ENCODE peak calls at places on chromosomes 1 and 21, in ten cellular contexts. P is stimulated activated CD4-positive, alpha-beta T cell treated with anti-CD3 and anti-CD28 coated beads, Interleukin-15, amount 100 ng/mL, for 1 hour; S is effector memory CD4-positive, alpha-beta T cell; C is activated CD8-positive, alpha-beta memory T cell treated with anti-CD3 and anti-CD28 coated beads for 4 hours; T is NCI-H1048; D is A172; I is head of caudate nucleus; A is stimulated activated naive CD8-positive, alpha-beta T cell treated with anti-CD3 and anti-CD28 coated beads, Interleukin-15, amount 100 ng/mL, for 72 hours; B is activated naive CD8-positive, alpha-beta T cell treated with anti-CD3 and anti-CD28 coated beads, Interleukin-2, amount 50 U/mL, for 24 hours; F is AG09319. W is an unnamed sample.

GRCh38 chr1:23869818-23870217 is 1.7 kb upstream of the FUCA1 start:
- DNase-seq in C (no peak), A (no peak), F (no peak), P (no peak), I (no peak), S (no peak), D (no peak), B (no peak), T (no peak), W (no peak)

GRCh38 chr1:177800386-177801058 is 169.3 kb downstream of the SEC16B start:
- DNase-seq in T (no peak), F (peak), I (no peak), B (no peak), S (no peak), P (no peak), D (peak), C (no peak), A (no peak), W (no peak)

GRCh38 chr1:205183676-205184335 is 27.7 kb downstream of the DSTYK start:
- DNase-seq in D (no peak), I (no peak), T (no peak), C (no peak), A (no peak), S (no peak), B (no peak), P (no peak), F (no peak), W (no peak)

GRCh38 chr1:111738436-111739221 is 566 bp downstream of the INKA2 start:
- DNase-seq in I (peak), C (no peak), A (peak), T (peak), P (peak), F (no peak), S (peak), D (peak), B (peak), W (no peak)

GRCh38 chr1:86537928-86538695 is 8.8 kb upstream of the CLCA4 start:
- DNase-seq in I (no peak), P (no peak), B (no peak), S (no peak), A (no peak), T (no peak), F (no peak), D (no peak), C (no peak), W (no peak)

GRCh38 chr1:6011161-6011945 is 19.1 kb upstream of the NPHP4 start:
- DNase-seq in F (no peak), T (no peak), S (no peak), C (no peak), A (no peak), D (no peak), I (no peak), P (no peak), B (no peak), W (no peak)

GRCh38 chr1:32902535-32902920 is 1.3 kb upstream of the TMEM54 start:
- DNase-seq in A (no peak), C (no peak), T (no peak), D (no peak), F (no peak), P (no peak), I (no peak), B (no peak), S (no peak), W (no peak)

GRCh38 chr1:12369258-12369657 is 139.4 kb downstream of the VPS13D start:
- DNase-seq in F (no peak), S (no peak), T (no peak), A (no peak), D (no peak), I (no peak), B (no peak), C (no peak), P (no peak), W (no peak)

GRCh38 chr1:175363046-175363445 is 170.5 kb upstream of the KIAA0040 start:
- DNase-seq in B (no peak), T (no peak), D (no peak), I (no peak), P (no peak), A (no peak), C (no peak), F (no peak), S (no peak), W (no peak)

GRCh38 chr1:206941766-206942418 is 4.4 kb downstream of the PIGR start:
- DNase-seq in F (no peak), T (no peak), B (no peak), P (no peak), A (no peak), I (no peak), D (no peak), S (no peak), C (no peak), W (no peak)

GRCh38 chr21:39141502-39141901 is 41.7 kb downstream of the PSMG1 start:
- DNase-seq in P (no peak), F (no peak), C (no peak), A (no peak), S (no peak), T (no peak), B (no peak), D (no peak), I (no peak), W (no peak)

GRCh38 chr1:86377341-86377740 is 18.8 kb downstream of the ODF2L start:
- DNase-seq in P (no peak), F (no peak), B (no peak), T (no peak), A (no peak), S (no peak), D (no peak), I (no peak), C (no peak), W (no peak)

GRCh38 chr1:22860414-22860800 is 112.3 kb downstream of the LACTBL1 start:
- DNase-seq in D (no peak), I (no peak), B (no peak), A (no peak), S (no peak), F (no peak), T (no peak), C (no peak), P (no peak), W (no peak)

GRCh38 chr1:218273757-218274505 is 11.2 kb upstream of the RRP15 start:
- DNase-seq in P (no peak), T (no peak), A (no peak), B (no peak), D (no peak), F (no peak), I (no peak), S (no peak), C (no peak), W (no peak)

GRCh38 chr1:3237570-3237969 is 168.6 kb downstream of the PRDM16 start:
- DNase-seq in C (no peak), P (no peak), T (no peak), I (no peak), B (no peak), F (no peak), A (no peak), S (no peak), D (no peak), W (no peak)

GRCh38 chr1:27144920-27145661 is 9.8 kb downstream of the SLC9A1 start:
- DNase-seq in P (no peak), C (no peak), T (no peak), F (peak), B (no peak), A (no peak), S (no peak), I (no peak), D (no peak), W (no peak)

GRCh38 chr21:34743831-34744230 is 75.0 kb downstream of the CLIC6 start:
- DNase-seq in C (no peak), A (no peak), B (no peak), D (peak), I (no peak), P (no peak), F (peak), S (no peak), T (no peak), W (no peak)

GRCh38 chr1:112263464-112263863 is 132.6 kb upstream of the CTTNBP2NL start:
- DNase-seq in C (no peak), I (no peak), S (no peak), T (no peak), B (no peak), P (no peak), D (peak), F (no peak), A (no peak), W (no peak)

GRCh38 chr1:150111670-150112069 is 38.0 kb upstream of the PLEKHO1 start:
- DNase-seq in C (no peak), I (no peak), A (no peak), P (no peak), T (no peak), B (no peak), S (no peak), D (no peak), F (no peak), W (no peak)

GRCh38 chr21:41370840-41371697 is 9.2 kb downstream of the MX2 start:
- DNase-seq in S (no peak), B (no peak), P (no peak), D (peak), F (no peak), A (no peak), I (no peak), T (no peak), C (no peak), W (no peak)

GRCh38 chr1:18066576-18066975 is 41.0 kb upstream of the IGSF21 start:
- DNase-seq in F (no peak), D (peak), B (no peak), P (no peak), S (no peak), A (no peak), I (peak), T (no peak), C (no peak), W (no peak)

GRCh38 chr1:48674641-48675040 is 102.0 kb downstream of the BEND5 start:
- DNase-seq in D (peak), S (no peak), F (no peak), C (no peak), A (no peak), T (no peak), B (no peak), I (peak), P (no peak), W (no peak)